ENCODE peak calls at places on chromosomes 1 and 21, in five cellular contexts. W is lung, C is right lobe of liver, L is Peyer's patch, Q is tibial artery. V is an unnamed sample. For H3K9me3 and H3K4me1, the result is how much of the 10 kb centered on the place peaks cover.

GRCh38 chr1:30920827-30921226 is 12.3 kb upstream of the SDC3 start:
- DNase-seq in W (no peak), C (no peak), L (no peak), Q (no peak), V (no peak)

GRCh38 chr1:165527673-165528072 is 16.1 kb upstream of the LRRC52 start:
- DNase-seq in W (no peak), C (no peak), L (no peak), Q (no peak), V (no peak)

GRCh38 chr1:214514032-214514818 is 37.2 kb downstream of the PTPN14 start:
- DNase-seq in W (no peak), C (no peak), L (no peak), Q (no peak), V (no peak)

GRCh38 chr1:149945206-149945605 is 8.5 kb upstream of the MTMR11 start:
- DNase-seq in W (no peak), C (no peak), L (no peak), Q (no peak), V (no peak)

GRCh38 chr1:214224605-214225354 is 56.2 kb upstream of the SMYD2 start:
- DNase-seq in W (no peak), C (no peak), L (no peak), Q (no peak), V (no peak)

GRCh38 chr1:150626150-150626549 is 3.3 kb downstream of the ENSA start:
- DNase-seq in W (no peak), C (no peak), L (no peak), Q (no peak), V (no peak)

GRCh38 chr1:184442260-184442659 is 55.4 kb downstream of the C1orf21 start:
- DNase-seq in W (no peak), C (no peak), L (no peak), Q (no peak), V (no peak)

GRCh38 chr1:185896863-185897262 is 162.7 kb downstream of the HMCN1 start:
- DNase-seq in W (no peak), C (no peak), L (no peak), Q (no peak), V (no peak)

GRCh38 chr21:17818158-17819113 is 720 bp downstream of the C21orf91 start:
- DNase-seq in W (peak), C (peak), L (peak), Q (peak), V (peak)

GRCh38 chr1:63619558-63619957 is 26.3 kb downstream of the PGM1 start:
- DNase-seq in W (no peak), C (no peak), L (no peak), Q (no peak), V (no peak)

GRCh38 chr1:183029591-183030000 is 6.4 kb downstream of the LAMC1 start:
- DNase-seq in W (no peak), C (no peak), L (no peak), Q (no peak), V (no peak)

GRCh38 chr1:21673277-21673780 is 4.2 kb upstream of the RAP1GAP start:
- DNase-seq in W (peak), C (peak), L (no peak), Q (peak), V (peak)

GRCh38 chr21:36320421-36321324 is 676 bp downstream of the MORC3 start:
- DNase-seq in W (peak), C (peak), L (peak), Q (peak), V (no peak)

GRCh38 chr1:66980745-66981367 is 56.1 kb downstream of the MIER1 start:
- DNase-seq in W (no peak), C (no peak), L (no peak), Q (no peak), V (no peak)

GRCh38 chr1:238589843-238590435 is 699.2 kb upstream of the ZP4 start:
- DNase-seq in W (no peak), C (no peak), L (no peak), Q (no peak), V (no peak)

GRCh38 chr1:8671313-8671917 is 146.0 kb downstream of the RERE start:
- DNase-seq in W (no peak), C (no peak), L (peak), Q (no peak), V (peak)

GRCh38 chr1:64495878-64496277 is 25.9 kb downstream of the CACHD1 start:
- DNase-seq in W (no peak), C (no peak), L (no peak), Q (no peak), V (no peak)

GRCh38 chr21:40054403-40054802 is 187.2 kb downstream of the PCP4 start:
- DNase-seq in W (peak), C (no peak), L (no peak), Q (peak), V (peak)

GRCh38 chr1:194071200-194071599 is 884.8 kb upstream of the B3GALT2 start:
- DNase-seq in W (no peak), C (no peak), L (no peak), Q (no peak), V (no peak)

GRCh38 chr1:63784489-63785390 is 10.9 kb downstream of the ROR1 start:
- DNase-seq in W (no peak), C (no peak), L (no peak), Q (no peak), V (no peak)

GRCh38 chr1:196148367-196148970 is 459.8 kb downstream of the KCNT2 start:
- DNase-seq in W (no peak), C (no peak), L (no peak), Q (no peak), V (no peak)

GRCh38 chr1:116712510-116712909 is 41.7 kb upstream of the CD2 start:
- DNase-seq in W (no peak), C (no peak), L (no peak), Q (no peak), V (no peak)

GRCh38 chr1:107138166-107138565 is 2.7 kb upstream of the NTNG1 start:
- DNase-seq in W (no peak), C (no peak), L (no peak), Q (no peak), V (no peak)

GRCh38 chr1:162003061-162003824 is 20.4 kb downstream of the OLFML2B start:
- DNase-seq in W (peak), C (no peak), L (no peak), Q (peak), V (peak)

GRCh38 chr1:41733725-41734124 is 185.0 kb downstream of the HIVEP3 start:
- DNase-seq in W (no peak), C (no peak), L (no peak), Q (no peak), V (no peak)

GRCh38 chr1:41734201-41734915 is 184.4 kb downstream of the HIVEP3 start:
- DNase-seq in W (no peak), C (no peak), L (no peak), Q (no peak), V (no peak)

GRCh38 chr1:41735587-41736290 is 183.0 kb downstream of the HIVEP3 start:
- DNase-seq in W (peak), C (no peak), L (no peak), Q (no peak), V (no peak)

GRCh38 chr1:41733021-41733420 is 185.7 kb downstream of the HIVEP3 start:
- DNase-seq in W (no peak), C (no peak), L (no peak), Q (no peak), V (no peak)

DNA sequence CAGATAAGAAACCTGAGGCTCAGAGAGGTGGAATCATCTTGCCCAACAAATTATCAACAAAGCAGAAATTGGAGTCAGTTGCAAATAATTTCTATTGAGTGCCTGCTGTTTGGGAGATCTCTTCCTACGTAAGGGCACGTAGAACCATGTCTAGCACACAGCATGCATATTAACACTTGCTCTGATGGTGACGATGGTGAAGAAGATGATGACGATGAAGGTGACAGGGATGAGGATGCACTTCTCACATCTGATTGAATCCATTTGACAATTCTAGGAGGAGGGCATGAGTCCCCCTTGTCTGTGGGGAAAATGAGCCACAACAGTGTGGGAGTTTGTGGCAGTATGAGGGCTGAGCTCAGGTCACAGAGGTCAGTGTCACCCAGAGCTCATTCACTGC is 183.6 kb downstream of the HIVEP3 start:
- DNase-seq in W (no peak), C (no peak), L (no peak), Q (no peak), V (no peak)
- H3K27ac ChIP-seq in W (no peak), C (no peak), L (no peak), Q (no peak), V (no peak)

DNA sequence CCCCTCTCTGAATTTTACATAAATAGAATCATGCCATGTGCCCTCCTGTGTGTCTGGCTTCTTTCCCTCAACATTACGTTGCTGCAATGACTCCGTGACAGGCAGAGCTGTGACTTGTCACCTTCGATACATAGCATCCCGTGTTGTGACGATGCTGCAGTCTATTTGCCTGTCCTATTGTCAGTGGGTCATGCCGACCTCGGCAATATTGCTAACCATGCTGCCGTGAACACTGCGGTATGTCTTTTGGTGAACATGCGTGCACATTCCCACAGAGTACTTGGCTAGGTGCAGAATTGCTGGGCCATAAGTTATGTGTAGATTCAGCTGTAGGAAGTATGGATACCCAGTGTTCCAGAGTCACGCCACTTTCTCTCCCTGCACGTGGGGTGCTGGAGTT is 36.3 kb upstream of the TTC34 start:
- DNase-seq in W (no peak), C (no peak), L (no peak), Q (no peak), V (no peak)
- H3K9me3 ChIP-seq in W (under half), C (under half), L (under half), Q (under half), V (under half)

GRCh38 chr1:156487862-156488261 is 12.7 kb downstream of the MEF2D start:
- DNase-seq in W (no peak), C (no peak), L (peak), Q (no peak), V (no peak)
- H3K4me1 ChIP-seq in W (under half), C (under half), L (half or more), Q (half or more), V (half or more)

DNA sequence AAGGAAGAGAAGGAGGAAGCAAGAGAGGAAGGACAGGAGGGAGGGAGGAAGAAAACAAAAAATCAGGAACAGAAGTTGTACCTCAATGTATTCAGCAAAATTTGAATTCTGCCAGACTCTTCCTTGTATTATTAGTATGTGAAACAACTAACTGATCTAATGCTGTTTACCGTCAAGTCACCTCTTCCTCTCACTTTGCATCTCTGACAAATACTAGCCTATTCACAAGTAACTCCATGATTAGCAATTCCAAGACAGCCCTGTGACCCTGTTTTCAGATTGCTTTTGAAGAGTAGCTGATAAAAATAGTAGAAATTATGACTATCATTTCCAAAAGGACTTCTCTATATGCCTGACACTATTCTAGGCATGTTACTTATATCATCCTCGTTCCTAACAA is 445.4 kb downstream of the NEGR1 start:
- DNase-seq in W (no peak), C (no peak), L (no peak), Q (no peak), V (no peak)
- H3K27ac ChIP-seq in W (no peak), C (no peak), L (no peak), Q (no peak), V (no peak)

GRCh38 chr1:233473549-233474204 is 140.2 kb upstream of the KCNK1 start:
- DNase-seq in W (no peak), C (peak), L (no peak), Q (no peak), V (no peak)
- H3K9me3 ChIP-seq in W (under half), C (under half), L (under half), Q (under half), V (under half)

GRCh38 chr1:43979261-43979527 is 184 bp downstream of the B4GALT2 start:
- DNase-seq in W (no peak), C (no peak), L (no peak), Q (no peak), V (no peak)

GRCh38 chr1:43976890-43977289 is 2.1 kb upstream of the B4GALT2 start:
- DNase-seq in W (no peak), C (no peak), L (no peak), Q (no peak), V (no peak)

GRCh38 chr1:43978551-43979260 is at the start of gene B4GALT2:
- DNase-seq in W (no peak), C (peak), L (no peak), Q (no peak), V (peak)

GRCh38 chr1:43977376-43978263 is 1.4 kb upstream of the B4GALT2 start:
- DNase-seq in W (no peak), C (no peak), L (no peak), Q (no peak), V (no peak)

GRCh38 chr1:43978264-43978550 is 803 bp upstream of the B4GALT2 start:
- DNase-seq in W (no peak), C (no peak), L (no peak), Q (no peak), V (no peak)
- H3K4me1 ChIP-seq in W (under half), C (under half), L (half or more), Q (half or more), V (under half)

GRCh38 chr1:16425125-16426025 is 11.8 kb downstream of the SPATA21 start:
- DNase-seq in W (no peak), C (no peak), L (no peak), Q (no peak), V (no peak)

GRCh38 chr1:16434501-16434900 is 2.7 kb downstream of the SPATA21 start:
- DNase-seq in W (no peak), C (no peak), L (no peak), Q (no peak), V (no peak)

GRCh38 chr1:16433066-16433465 is 4.2 kb downstream of the SPATA21 start:
- DNase-seq in W (no peak), C (no peak), L (peak), Q (no peak), V (no peak)

GRCh38 chr1:16434007-16434406 is 3.2 kb downstream of the SPATA21 start:
- DNase-seq in W (no peak), C (no peak), L (no peak), Q (no peak), V (no peak)

GRCh38 chr1:16430598-16430997 is 6.6 kb downstream of the SPATA21 start:
- DNase-seq in W (no peak), C (no peak), L (no peak), Q (no peak), V (no peak)
- H3K27ac ChIP-seq in W (no peak), C (no peak), L (no peak), Q (no peak), V (no peak)

GRCh38 chr1:234406871-234407270 is 33.6 kb downstream of the COA6 start:
- DNase-seq in W (no peak), C (no peak), L (no peak), Q (no peak), V (no peak)
- H3K9me3 ChIP-seq in W (under half), C (under half), L (under half), Q (under half), V (under half)

GRCh38 chr1:12339861-12340557 is 110.2 kb downstream of the VPS13D start:
- DNase-seq in W (no peak), C (no peak), L (no peak), Q (no peak), V (no peak)
- H3K4me1 ChIP-seq in W (under half), C (under half), L (under half), Q (half or more), V (under half)

V was measured in uterus.